ENCODE peak calls at places on chromosomes 2 and 18, in nine cellular contexts. One of them, this sample, is unnamed.

GRCh38 chr2:222637072-222637471 is 18.8 kb downstream of the FARSB start:
- DNase-seq in GM03348: no peak
- DNase-seq in activated T-cell treated with anti-CD3 and anti-CD28 coated beads, Interleukin-2, amount 50 U/mL, for 24 hours: no peak
- DNase-seq in aorta: no peak
- DNase-seq in Daoy: no peak
- DNase-seq in iris pigment epithelial cell: no peak
- DNase-seq in A673: no peak
- DNase-seq in testis: no peak
- DNase-seq in adrenal gland: no peak
- DNase-seq in this sample: no peak

GRCh38 chr2:220521591-220521990 is 894.2 kb downstream of the SLC4A3 start:
- DNase-seq in activated T-cell treated with anti-CD3 and anti-CD28 coated beads, Interleukin-2, amount 50 U/mL, for 24 hours: no peak
- DNase-seq in aorta: no peak
- DNase-seq in testis: no peak
- DNase-seq in GM03348: no peak
- DNase-seq in Daoy: no peak
- DNase-seq in adrenal gland: no peak
- DNase-seq in iris pigment epithelial cell: no peak
- DNase-seq in A673: no peak
- DNase-seq in this sample: no peak

GRCh38 chr2:8309131-8309530 is 372.7 kb upstream of the ID2 start:
- DNase-seq in Daoy: no peak
- DNase-seq in activated T-cell treated with anti-CD3 and anti-CD28 coated beads, Interleukin-2, amount 50 U/mL, for 24 hours: no peak
- DNase-seq in aorta: no peak
- DNase-seq in testis: no peak
- DNase-seq in adrenal gland: no peak
- DNase-seq in iris pigment epithelial cell: no peak
- DNase-seq in GM03348: no peak
- DNase-seq in A673: no peak
- DNase-seq in this sample: no peak

GRCh38 chr2:171669121-171669520 is 18.1 kb upstream of the DYNC1I2 start:
- DNase-seq in testis: no peak
- DNase-seq in iris pigment epithelial cell: no peak
- DNase-seq in aorta: no peak
- DNase-seq in adrenal gland: no peak
- DNase-seq in A673: no peak
- DNase-seq in Daoy: no peak
- DNase-seq in activated T-cell treated with anti-CD3 and anti-CD28 coated beads, Interleukin-2, amount 50 U/mL, for 24 hours: no peak
- DNase-seq in GM03348: no peak
- DNase-seq in this sample: no peak

GRCh38 chr2:188928643-188929042 is 45.5 kb upstream of the COL3A1 start:
- DNase-seq in aorta: no peak
- DNase-seq in activated T-cell treated with anti-CD3 and anti-CD28 coated beads, Interleukin-2, amount 50 U/mL, for 24 hours: no peak
- DNase-seq in adrenal gland: no peak
- DNase-seq in Daoy: no peak
- DNase-seq in iris pigment epithelial cell: no peak
- DNase-seq in GM03348: no peak
- DNase-seq in A673: no peak
- DNase-seq in testis: no peak
- DNase-seq in this sample: no peak

GRCh38 chr18:12308386-12309100 is 502 bp downstream of the TUBB6 start:
- DNase-seq in A673: peak; percentile 86
- DNase-seq in activated T-cell treated with anti-CD3 and anti-CD28 coated beads, Interleukin-2, amount 50 U/mL, for 24 hours: peak; percentile 48
- DNase-seq in iris pigment epithelial cell: peak; percentile 91
- DNase-seq in aorta: peak; percentile 93
- DNase-seq in Daoy: peak; percentile 74
- DNase-seq in adrenal gland: peak; percentile 87
- DNase-seq in testis: peak; percentile 74
- DNase-seq in GM03348: peak; percentile 91
- DNase-seq in this sample: peak; percentile 91

GRCh38 chr18:73419531-73419930 is 551.7 kb upstream of the NETO1 start:
- DNase-seq in iris pigment epithelial cell: no peak
- DNase-seq in GM03348: no peak
- DNase-seq in aorta: no peak
- DNase-seq in testis: no peak
- DNase-seq in adrenal gland: no peak
- DNase-seq in activated T-cell treated with anti-CD3 and anti-CD28 coated beads, Interleukin-2, amount 50 U/mL, for 24 hours: no peak
- DNase-seq in Daoy: no peak
- DNase-seq in A673: no peak
- DNase-seq in this sample: no peak

GRCh38 chr18:53411511-53411910 is 813.0 kb downstream of the MBD2 start:
- DNase-seq in aorta: no peak
- DNase-seq in adrenal gland: no peak
- DNase-seq in iris pigment epithelial cell: no peak
- DNase-seq in activated T-cell treated with anti-CD3 and anti-CD28 coated beads, Interleukin-2, amount 50 U/mL, for 24 hours: no peak
- DNase-seq in A673: no peak
- DNase-seq in testis: no peak
- DNase-seq in Daoy: no peak
- DNase-seq in GM03348: no peak
- DNase-seq in this sample: no peak

GRCh38 chr2:237451582-237452469 is 35.2 kb upstream of the MLPH start:
- DNase-seq in iris pigment epithelial cell: no peak
- DNase-seq in activated T-cell treated with anti-CD3 and anti-CD28 coated beads, Interleukin-2, amount 50 U/mL, for 24 hours: peak; percentile 27
- DNase-seq in testis: no peak
- DNase-seq in A673: peak; percentile 56
- DNase-seq in Daoy: no peak
- DNase-seq in GM03348: no peak
- DNase-seq in adrenal gland: no peak
- DNase-seq in aorta: no peak
- DNase-seq in this sample: peak; percentile 63

GRCh38 chr2:13821255-13821880 is 811.1 kb upstream of the LRATD1 start:
- DNase-seq in testis: no peak
- DNase-seq in adrenal gland: no peak
- DNase-seq in aorta: no peak
- DNase-seq in iris pigment epithelial cell: peak; percentile 85
- DNase-seq in A673: no peak
- DNase-seq in GM03348: peak; percentile 12
- DNase-seq in activated T-cell treated with anti-CD3 and anti-CD28 coated beads, Interleukin-2, amount 50 U/mL, for 24 hours: no peak
- DNase-seq in Daoy: no peak
- DNase-seq in this sample: no peak

GRCh38 chr2:11839916-11840315 is 93.5 kb downstream of the LPIN1 start:
- DNase-seq in Daoy: peak; percentile 44
- DNase-seq in A673: no peak
- DNase-seq in iris pigment epithelial cell: no peak
- DNase-seq in aorta: no peak
- DNase-seq in testis: no peak
- DNase-seq in GM03348: no peak
- DNase-seq in activated T-cell treated with anti-CD3 and anti-CD28 coated beads, Interleukin-2, amount 50 U/mL, for 24 hours: no peak
- DNase-seq in adrenal gland: no peak
- DNase-seq in this sample: no peak

GRCh38 chr2:231189171-231189530 is 9.3 kb upstream of the ARMC9 start:
- DNase-seq in GM03348: no peak
- DNase-seq in testis: no peak
- DNase-seq in Daoy: no peak
- DNase-seq in A673: no peak
- DNase-seq in iris pigment epithelial cell: no peak
- DNase-seq in activated T-cell treated with anti-CD3 and anti-CD28 coated beads, Interleukin-2, amount 50 U/mL, for 24 hours: no peak
- DNase-seq in adrenal gland: peak; percentile 36
- DNase-seq in aorta: no peak
- DNase-seq in this sample: no peak

GRCh38 chr2:148907085-148907785 is 32.2 kb downstream of the KIF5C start:
- DNase-seq in adrenal gland: no peak
- DNase-seq in iris pigment epithelial cell: no peak
- DNase-seq in Daoy: no peak
- DNase-seq in activated T-cell treated with anti-CD3 and anti-CD28 coated beads, Interleukin-2, amount 50 U/mL, for 24 hours: no peak
- DNase-seq in A673: no peak
- DNase-seq in testis: no peak
- DNase-seq in aorta: no peak
- DNase-seq in GM03348: no peak
- DNase-seq in this sample: no peak